ENCODE peak calls at places on chromosomes 16 and 17, in four cellular contexts. C is COR-L47, Y is HT1080, W is GM20000. M is an unnamed sample.

GRCh38 chr17:83080641-83081560 is 1.5 kb downstream of the METRNL start:
- DNase-seq in C (no peak), Y (no peak), W (peak), M (no peak)

GRCh38 chr17:82096709-82097186 is 1.3 kb downstream of the FASN start:
- DNase-seq in C (no peak), Y (no peak), W (peak), M (no peak)

GRCh38 chr17:73011016-73011486 is 81.4 kb downstream of the SLC39A11 start:
- DNase-seq in C (no peak), Y (no peak), W (no peak), M (no peak)

GRCh38 chr16:2030036-2030435 is 3.3 kb downstream of the NHERF2 start:
- DNase-seq in C (no peak), Y (no peak), W (no peak), M (no peak)

GRCh38 chr17:78458739-78459335 is 80.4 kb downstream of the PGS1 start:
- DNase-seq in C (no peak), Y (no peak), W (no peak), M (no peak)

GRCh38 chr17:44921122-44921882 is 6.0 kb upstream of the GFAP start:
- DNase-seq in C (no peak), Y (no peak), W (no peak), M (no peak)

GRCh38 chr17:29138991-29139682 is 41.1 kb downstream of the MYO18A start:
- DNase-seq in C (no peak), Y (no peak), W (no peak), M (peak)

GRCh38 chr17:81306898-81307510 is 11.9 kb upstream of the SLC38A10 start:
- DNase-seq in C (no peak), Y (no peak), W (no peak), M (no peak)

GRCh38 chr16:72739577-72739976 is 308.4 kb downstream of the ZFHX3 start:
- DNase-seq in C (no peak), Y (peak), W (no peak), M (no peak)

GRCh38 chr17:20999044-20999573 is 43.7 kb downstream of the USP22 start:
- DNase-seq in C (no peak), Y (no peak), W (no peak), M (no peak)

GRCh38 chr16:22670044-22670536 is 143.9 kb upstream of the HS3ST2 start:
- DNase-seq in C (no peak), Y (no peak), W (no peak), M (no peak)

GRCh38 chr16:4377573-4378146 is 6.0 kb downstream of the VASN start:
- DNase-seq in C (no peak), Y (no peak), W (no peak), M (no peak)

GRCh38 chr16:56985962-56986360 is 3.4 kb upstream of the NLRC5 start:
- DNase-seq in C (no peak), Y (no peak), W (no peak), M (no peak)

GRCh38 chr17:39094607-39095308 is 56.7 kb downstream of the PLXDC1 start:
- DNase-seq in C (no peak), Y (no peak), W (no peak), M (no peak)

GRCh38 chr16:89193576-89194293 is 6.6 kb downstream of the SLC22A31 start:
- DNase-seq in C (no peak), Y (no peak), W (no peak), M (no peak)

GRCh38 chr17:73340093-73340596 is 28.3 kb upstream of the CDC42EP4 start:
- DNase-seq in C (no peak), Y (peak), W (no peak), M (no peak)

GRCh38 chr17:27408891-27409290 is 47.4 kb upstream of the KSR1 start:
- DNase-seq in C (no peak), Y (peak), W (no peak), M (no peak)

GRCh38 chr17:55303701-55304145 is 39.0 kb downstream of the HLF start:
- DNase-seq in C (no peak), Y (peak), W (no peak), M (no peak)